ENCODE peak calls at places on chromosomes 6 and 20, in six cellular contexts. Y is lower lobe of right lung, D is lung, J is cardiac muscle cell, R is hepatocyte, W is heart left ventricle. V is an unnamed sample.
A peak's percentile ranks its signal among the peaks of the same experiment; 100 is the strongest.

GRCh38 chr6:103797738-103798137 is 1062.0 kb downstream of the HACE1 start:
- DNase-seq in Y (no peak), D (no peak), J (peak; percentile 7), R (peak; percentile 11), W (no peak), V (no peak)

GRCh38 chr6:160015778-160016684 is 47.1 kb downstream of the IGF2R start:
- DNase-seq in Y (no peak), D (no peak), J (no peak), R (no peak), W (no peak), V (no peak)

GRCh38 chr6:30007132-30007764 is 53.8 kb upstream of the POLR1H start:
- DNase-seq in Y (peak; percentile 74), D (peak; percentile 38), J (no peak), R (no peak), W (peak; percentile 67), V (no peak)

GRCh38 chr20:43803276-43803675 is 76.5 kb upstream of the GTSF1L start:
- DNase-seq in Y (no peak), D (no peak), J (no peak), R (no peak), W (no peak), V (no peak)

GRCh38 chr6:43310624-43311023 is 2.0 kb upstream of the CRIP3 start:
- DNase-seq in Y (no peak), D (no peak), J (no peak), R (no peak), W (no peak), V (no peak)

GRCh38 chr6:9250852-9251251 is 815.5 kb upstream of the SLC35B3 start:
- DNase-seq in Y (no peak), D (no peak), J (peak; percentile 63), R (peak; percentile 77), W (no peak), V (no peak)

GRCh38 chr6:21748343-21749063 is 155.0 kb downstream of the SOX4 start:
- DNase-seq in Y (no peak), D (no peak), J (peak; percentile 64), R (no peak), W (no peak), V (no peak)

GRCh38 chr20:63504642-63505041 is 5.8 kb upstream of the EEF1A2 start:
- DNase-seq in Y (no peak), D (no peak), J (no peak), R (no peak), W (no peak), V (no peak)

GRCh38 chr6:86782328-86782727 is 155.0 kb upstream of the HTR1E start:
- DNase-seq in Y (no peak), D (no peak), J (no peak), R (peak; percentile 8), W (no peak), V (no peak)

GRCh38 chr20:53702617-53703016 is 109.0 kb upstream of the ZNF217 start:
- DNase-seq in Y (no peak), D (no peak), J (no peak), R (no peak), W (no peak), V (no peak)

GRCh38 chr6:47248446-47248845 is 61.3 kb downstream of the TNFRSF21 start:
- DNase-seq in Y (no peak), D (no peak), J (peak; percentile 50), R (no peak), W (no peak), V (no peak)

GRCh38 chr6:47252636-47253035 is 57.1 kb downstream of the TNFRSF21 start:
- DNase-seq in Y (no peak), D (no peak), J (no peak), R (no peak), W (no peak), V (no peak)

GRCh38 chr6:47251396-47251795 is 58.3 kb downstream of the TNFRSF21 start:
- DNase-seq in Y (no peak), D (no peak), J (no peak), R (no peak), W (no peak), V (no peak)

GRCh38 chr6:47253136-47253535 is 56.6 kb downstream of the TNFRSF21 start:
- DNase-seq in Y (no peak), D (no peak), J (no peak), R (no peak), W (no peak), V (no peak)

DNA sequence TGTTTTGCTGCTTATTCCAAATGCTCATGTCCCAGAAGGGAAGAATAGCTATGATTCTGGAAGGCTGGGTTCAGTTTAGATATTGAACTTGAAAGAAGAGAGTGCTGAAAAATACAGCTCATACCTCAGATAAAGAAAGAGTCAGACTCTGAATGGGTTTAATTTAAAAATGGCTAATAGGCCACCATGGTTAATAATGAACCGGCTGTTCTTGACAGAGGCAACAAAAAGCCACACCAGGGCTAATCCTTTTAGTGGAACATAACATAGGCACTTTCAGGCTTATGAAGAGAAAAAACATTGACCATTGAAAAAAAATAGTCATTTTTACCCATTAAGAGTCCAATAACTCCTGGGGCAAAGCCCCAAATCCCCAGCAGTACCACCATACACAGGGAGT is 59.4 kb downstream of the TNFRSF21 start:
- DNase-seq in Y (no peak), D (no peak), J (no peak), R (no peak), W (no peak), V (no peak)
- H3K4me1 ChIP-seq in Y (peaks cover 17% of the 10 kb centered on the region), D (peaks cover 15% of the 10 kb centered on the region), J (peaks cover 29% of the 10 kb centered on the region), R (peaks cover 16% of the 10 kb centered on the region), W (peaks cover 31% of the 10 kb centered on the region), V (peaks cover 32% of the 10 kb centered on the region)

GRCh38 chr20:49674383-49675352 is 39.0 kb downstream of the B4GALT5 start:
- DNase-seq in Y (no peak), D (no peak), J (peak; percentile 57), R (peak; percentile 79), W (no peak), V (no peak)
- TF ChIP-seq CTCF in Y (no peak), D (no peak), J (peak; percentile 4), R (peak; percentile 10), W (no peak), V (no peak)

DNA sequence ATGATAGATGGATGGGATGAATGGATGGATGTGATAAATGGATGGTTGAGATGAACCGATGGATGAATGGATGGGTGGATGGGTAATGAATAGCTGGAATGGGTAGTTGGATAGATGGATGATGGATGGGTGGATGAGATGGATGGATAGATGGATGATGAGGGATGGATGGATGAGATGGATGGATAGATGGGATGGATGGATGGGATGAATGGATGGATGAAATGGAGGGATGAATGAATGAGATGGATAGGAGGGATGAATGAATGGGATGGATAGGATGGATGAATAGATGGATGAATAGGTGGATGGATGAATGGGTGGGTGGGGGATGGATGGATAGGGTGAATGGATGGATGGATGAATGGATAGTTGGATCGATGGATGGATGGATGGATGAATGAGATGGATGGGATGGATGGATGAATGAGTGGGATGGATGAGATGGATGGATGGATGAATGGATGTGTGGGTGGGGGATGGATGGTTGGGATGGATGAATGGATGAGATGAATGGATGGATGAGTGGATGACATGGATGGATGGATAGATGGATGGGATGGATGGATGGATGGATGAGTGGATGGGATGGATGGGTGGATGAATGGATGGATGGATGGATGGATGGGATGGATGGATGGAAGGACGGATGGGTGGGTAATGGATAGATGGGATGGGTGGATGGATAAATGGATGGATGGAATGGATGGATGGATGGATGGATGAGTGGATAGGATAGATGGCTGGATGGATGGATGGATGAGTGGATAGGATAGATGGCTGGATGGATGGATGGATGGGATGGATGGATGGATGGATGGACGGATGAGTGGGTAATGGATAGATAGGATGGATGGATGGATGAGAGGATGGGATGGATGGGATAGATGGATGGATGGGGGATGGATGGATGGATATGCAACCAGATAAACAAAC is 51.4 kb upstream of the PTGIS start:
- DNase-seq in Y (no peak), D (no peak), J (no peak), R (no peak), W (no peak), V (no peak)
- H3K4me1 ChIP-seq in Y (no peaks in the 10 kb centered on the region), D (no peaks in the 10 kb centered on the region), J (no peaks in the 10 kb centered on the region), R (no peaks in the 10 kb centered on the region), W (peaks cover 5% of the 10 kb centered on the region), V (no peaks in the 10 kb centered on the region)

DNA sequence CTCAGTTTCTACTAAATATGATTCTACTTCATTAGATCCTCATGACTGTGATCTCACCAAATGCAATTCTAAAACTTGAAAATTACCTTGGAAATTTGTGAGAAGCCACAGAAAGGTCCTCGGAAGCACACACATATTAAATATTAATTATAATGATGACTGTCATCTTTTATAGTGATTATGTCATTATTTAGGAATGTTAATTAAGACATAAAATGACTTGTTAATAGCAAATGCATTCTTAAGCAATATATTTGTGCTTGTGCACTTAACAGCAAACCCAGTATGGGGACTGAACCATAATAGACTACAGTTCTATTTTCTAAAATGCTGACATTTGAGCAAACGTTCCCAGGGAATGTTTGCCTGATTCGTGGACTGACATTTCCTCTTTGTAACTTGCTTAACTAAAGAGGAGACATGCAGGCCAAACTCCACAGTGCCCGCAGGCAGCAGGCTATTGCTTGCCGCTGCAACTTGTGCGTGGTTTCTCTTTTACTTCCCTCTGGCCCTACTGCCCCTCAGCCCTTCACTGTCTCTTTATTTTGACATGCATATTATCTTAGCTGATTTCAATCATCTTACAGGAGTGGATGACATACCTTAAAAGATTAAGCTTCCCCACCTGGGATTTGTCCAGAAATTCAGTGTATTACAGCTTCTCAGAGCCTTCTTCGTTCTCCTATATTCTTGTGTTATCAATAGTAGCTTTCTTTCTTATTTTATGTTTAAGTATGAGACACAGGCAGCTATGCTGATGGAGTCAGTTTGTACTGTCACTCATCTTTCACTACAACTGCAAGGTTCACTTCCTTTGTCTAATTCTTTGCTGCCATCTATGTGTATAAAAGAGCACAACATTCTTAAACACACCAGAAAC is 141.5 kb downstream of the GMDS start:
- DNase-seq in Y (no peak), D (no peak), J (peak; percentile 70), R (peak; percentile 48), W (no peak), V (peak; percentile 51)
- TF ChIP-seq CTCF in Y (peak; percentile 48), D (peak; percentile 41), J (peak; percentile 62), R (peak; percentile 74), W (peak; percentile 70), V (peak; percentile 75)

GRCh38 chr20:48722002-48722731 is 105.6 kb downstream of the PREX1 start:
- DNase-seq in Y (no peak), D (no peak), J (peak; percentile 92), R (no peak), W (no peak), V (no peak)

GRCh38 chr20:48718914-48719578 is 108.8 kb downstream of the PREX1 start:
- DNase-seq in Y (no peak), D (no peak), J (no peak), R (no peak), W (no peak), V (no peak)

GRCh38 chr20:48721324-48722001 is 106.3 kb downstream of the PREX1 start:
- DNase-seq in Y (no peak), D (no peak), J (peak; percentile 23), R (no peak), W (no peak), V (no peak)

GRCh38 chr20:48719598-48720255 is 108.1 kb downstream of the PREX1 start:
- DNase-seq in Y (no peak), D (no peak), J (no peak), R (no peak), W (no peak), V (no peak)

GRCh38 chr20:48720256-48721020 is 107.4 kb downstream of the PREX1 start:
- DNase-seq in Y (no peak), D (no peak), J (no peak), R (no peak), W (no peak), V (no peak)
- H3K4me1 ChIP-seq in Y (peaks cover 73% of the 10 kb centered on the region), D (no peaks in the 10 kb centered on the region), J (no peaks in the 10 kb centered on the region), R (peaks cover 20% of the 10 kb centered on the region), W (peaks cover 13% of the 10 kb centered on the region), V (no peaks in the 10 kb centered on the region)